ENCODE peak calls at places on chromosome 2, in ten cellular contexts. A, B, C, P, I, K, H, U, R and X are unnamed samples.
A peak's percentile ranks its signal among the peaks of the same experiment; 100 is the strongest.

GRCh38 chr2:67917332-67918054 is 145.3 kb downstream of the C1D start:
- DNase-seq in A (no peak), B (no peak), C (no peak), P (no peak), I (no peak), K (no peak), H (no peak), U (no peak), R (no peak), X (no peak)

GRCh38 chr2:105236060-105236424 is 5.5 kb upstream of the GPR45 start:
- DNase-seq in A (no peak), B (no peak), C (no peak), P (no peak), I (no peak), K (no peak), H (no peak), U (no peak), R (no peak), X (no peak)

GRCh38 chr2:100653449-100654045 is 90.8 kb downstream of the PDCL3 start:
- DNase-seq in A (no peak), B (no peak), C (no peak), P (peak; percentile 54), I (no peak), K (no peak), H (no peak), U (no peak), R (peak; percentile 5), X (no peak)

GRCh38 chr2:217683096-217683870 is 319.5 kb downstream of the TNS1 start:
- DNase-seq in A (no peak), B (no peak), C (no peak), P (no peak), I (no peak), K (no peak), H (no peak), U (no peak), R (no peak), X (no peak)

GRCh38 chr2:36461039-36461681 is 105.6 kb downstream of the CRIM1 start:
- DNase-seq in A (no peak), B (peak; percentile 7), C (peak; percentile 28), P (no peak), I (no peak), K (no peak), H (no peak), U (no peak), R (no peak), X (no peak)

GRCh38 chr2:95377724-95378123 is 24.8 kb upstream of the FAHD2A start:
- DNase-seq in A (no peak), B (no peak), C (no peak), P (no peak), I (no peak), K (no peak), H (no peak), U (no peak), R (no peak), X (no peak)

GRCh38 chr2:16621348-16621747 is 44.3 kb downstream of the CYRIA start:
- DNase-seq in A (no peak), B (no peak), C (no peak), P (no peak), I (no peak), K (no peak), H (no peak), U (no peak), R (no peak), X (no peak)

GRCh38 chr2:101820519-101820918 is 123.0 kb downstream of the MAP4K4 start:
- DNase-seq in A (no peak), B (no peak), C (no peak), P (no peak), I (peak; percentile 19), K (no peak), H (no peak), U (no peak), R (no peak), X (no peak)

GRCh38 chr2:231395188-231396057 is at the start of gene B3GNT7:
- DNase-seq in A (no peak), B (peak; percentile 48), C (no peak), P (no peak), I (peak; percentile 47), K (peak; percentile 65), H (peak; percentile 56), U (peak; percentile 60), R (peak; percentile 60), X (no peak)

GRCh38 chr2:174120346-174120745 is 128.0 kb downstream of the OLA1 start:
- DNase-seq in A (no peak), B (peak; percentile 4), C (no peak), P (no peak), I (peak; percentile 36), K (no peak), H (no peak), U (no peak), R (no peak), X (no peak)

GRCh38 chr2:181552808-181553207 is 95.6 kb downstream of the ITGA4 start:
- DNase-seq in A (no peak), B (no peak), C (no peak), P (no peak), I (peak; percentile 31), K (no peak), H (no peak), U (no peak), R (no peak), X (no peak)

GRCh38 chr2:60861736-60862135 is 19.6 kb upstream of the REL start:
- DNase-seq in A (no peak), B (no peak), C (no peak), P (no peak), I (no peak), K (no peak), H (no peak), U (no peak), R (no peak), X (no peak)

GRCh38 chr2:152222975-152223638 is 47.5 kb upstream of the STAM2 start:
- DNase-seq in A (no peak), B (peak; percentile 25), C (peak; percentile 31), P (no peak), I (peak; percentile 26), K (no peak), H (peak; percentile 62), U (no peak), R (peak; percentile 78), X (no peak)

GRCh38 chr2:162197095-162197825 is 45.2 kb upstream of the GCG start:
- DNase-seq in A (no peak), B (no peak), C (no peak), P (no peak), I (no peak), K (no peak), H (no peak), U (no peak), R (no peak), X (no peak)

GRCh38 chr2:146927080-146927714 is 917.6 kb upstream of the ACVR2A start:
- DNase-seq in A (no peak), B (peak; percentile 60), C (peak; percentile 40), P (no peak), I (peak; percentile 76), K (peak; percentile 10), H (peak; percentile 28), U (no peak), R (peak; percentile 78), X (no peak)

GRCh38 chr2:187577310-187577709 is 23.1 kb upstream of the TFPI start:
- DNase-seq in A (no peak), B (no peak), C (no peak), P (no peak), I (peak; percentile 22), K (no peak), H (no peak), U (no peak), R (peak; percentile 12), X (no peak)

GRCh38 chr2:102294802-102295489 is 16.4 kb upstream of the IL1RL1 start:
- DNase-seq in A (no peak), B (no peak), C (no peak), P (no peak), I (no peak), K (no peak), H (no peak), U (no peak), R (no peak), X (no peak)

GRCh38 chr2:96471772-96472171 is 33.4 kb downstream of the NEURL3 start:
- DNase-seq in A (no peak), B (no peak), C (no peak), P (no peak), I (no peak), K (no peak), H (no peak), U (no peak), R (no peak), X (no peak)